ENCODE peak calls at places on chromosome 11, in eight cellular contexts. K is mesenchymal stem cell; Z is lower lobe of right lung; C is HAP-1; U is effector memory CD4-positive, alpha-beta T cell; M is ovary; H is right atrium auricular region; T is Caco-2. J is an unnamed sample. For H3K4me1, the result is how much of the 10 kb centered on the place peaks cover.

GRCh38 chr11:61828379-61828628 is 204 bp downstream of the FADS2 start:
- DNase-seq in U (no peak), K (no peak), M (no peak), T (no peak), C (no peak), H (no peak), Z (no peak), J (no peak)

GRCh38 chr11:36376888-36377758 is 81.0 kb downstream of the PRR5L start:
- DNase-seq in C (peak), T (peak), M (peak), Z (peak), H (no peak), U (peak), K (peak), J (no peak)

GRCh38 chr11:30016588-30017363 is at the start of gene KCNA4:
- DNase-seq in K (no peak), U (no peak), H (no peak), T (no peak), M (no peak), Z (peak), C (no peak), J (no peak)

GRCh38 chr11:130086627-130087026 is 16.9 kb downstream of the APLP2 start:
- DNase-seq in T (no peak), Z (no peak), K (no peak), U (no peak), M (no peak), H (no peak), C (no peak), J (no peak)

GRCh38 chr11:14973621-14974020 is 1.5 kb upstream of the CALCA start:
- DNase-seq in H (no peak), U (no peak), Z (no peak), M (no peak), C (no peak), K (peak), T (no peak), J (no peak)

GRCh38 chr11:26993965-26994446 is at the start of gene FIBIN:
- DNase-seq in Z (peak), C (no peak), T (no peak), U (no peak), K (peak), M (peak), H (no peak), J (no peak)

GRCh38 chr11:35907648-35908431 is 36.0 kb upstream of the LDLRAD3 start:
- DNase-seq in T (no peak), H (no peak), C (no peak), U (no peak), K (peak), Z (no peak), M (peak), J (no peak)

GRCh38 chr11:86463120-86463519 is 88.4 kb downstream of the CCDC81 start:
- DNase-seq in T (no peak), C (no peak), M (no peak), K (no peak), U (no peak), Z (no peak), H (no peak), J (no peak)

GRCh38 chr11:27282141-27282590 is 80.8 kb downstream of the CCDC34 start:
- DNase-seq in U (no peak), C (no peak), T (no peak), Z (no peak), H (peak), M (peak), K (peak), J (no peak)

GRCh38 chr11:35432464-35432863 is 13.1 kb upstream of the SLC1A2 start:
- DNase-seq in T (no peak), U (no peak), H (no peak), K (no peak), Z (no peak), M (no peak), C (no peak), J (no peak)

GRCh38 chr11:3131330-3131941 is 33.7 kb downstream of the OSBPL5 start:
- DNase-seq in M (no peak), T (no peak), K (no peak), U (no peak), H (no peak), C (no peak), Z (no peak), J (no peak)
- H3K4me1 ChIP-seq in M (under half), T (under half), K (under half), U (under half), H (under half), C (under half), Z (under half), J (under half)

DNA sequence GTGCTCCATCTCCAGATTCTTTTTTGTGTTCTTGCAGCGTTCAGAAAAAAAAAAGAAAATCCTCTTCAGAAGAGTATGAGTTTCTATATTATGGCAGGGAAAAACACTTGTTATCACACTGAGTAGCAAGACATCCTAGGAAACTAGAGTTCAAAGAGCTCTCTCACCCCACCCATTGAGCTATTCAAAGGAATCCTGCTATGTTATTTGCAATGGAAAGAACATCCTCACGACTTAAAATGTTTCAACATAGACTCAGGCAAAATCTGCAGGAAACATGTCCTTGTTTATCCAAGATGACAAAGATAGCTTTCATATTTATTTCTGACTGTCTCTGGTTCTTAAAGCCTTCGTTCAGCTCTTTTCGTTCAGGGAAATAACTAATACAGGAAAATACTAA is 331.6 kb upstream of the ANO5 start:
- DNase-seq in M (no peak), T (no peak), K (no peak), C (no peak), U (no peak), Z (no peak), H (no peak), J (no peak)
- H3K4me3 ChIP-seq in M (no peak), T (no peak), K (no peak), C (no peak), U (no peak), Z (no peak), H (no peak), J (no peak)

DNA sequence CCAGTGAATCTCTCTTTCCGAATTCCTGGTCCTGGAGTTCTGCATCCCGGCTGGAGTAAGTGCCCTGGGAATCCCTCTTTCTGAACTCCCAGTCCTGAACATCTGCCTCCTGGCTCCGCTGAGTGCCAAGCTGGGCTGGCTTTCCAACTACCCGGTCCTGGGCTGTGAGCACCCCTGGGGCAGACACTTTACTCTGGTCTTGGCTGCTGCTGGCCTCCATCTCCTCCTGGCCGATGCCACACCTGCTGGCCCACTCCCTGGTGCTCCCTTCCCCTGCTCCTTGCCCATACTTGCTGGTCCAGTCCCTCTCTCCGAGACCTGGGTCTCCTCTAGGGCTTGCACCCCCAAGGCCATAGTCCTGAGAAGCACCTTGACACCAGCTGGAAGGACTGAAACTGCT is 14.7 kb downstream of the TNKS1BP1 start:
- DNase-seq in K (no peak), Z (no peak), U (no peak), C (no peak), M (no peak), T (no peak), H (no peak), J (no peak)
- H3K4me1 ChIP-seq in K (half or more), Z (half or more), U (under half), C (under half), M (under half), T (under half), H (half or more), J (under half)

DNA sequence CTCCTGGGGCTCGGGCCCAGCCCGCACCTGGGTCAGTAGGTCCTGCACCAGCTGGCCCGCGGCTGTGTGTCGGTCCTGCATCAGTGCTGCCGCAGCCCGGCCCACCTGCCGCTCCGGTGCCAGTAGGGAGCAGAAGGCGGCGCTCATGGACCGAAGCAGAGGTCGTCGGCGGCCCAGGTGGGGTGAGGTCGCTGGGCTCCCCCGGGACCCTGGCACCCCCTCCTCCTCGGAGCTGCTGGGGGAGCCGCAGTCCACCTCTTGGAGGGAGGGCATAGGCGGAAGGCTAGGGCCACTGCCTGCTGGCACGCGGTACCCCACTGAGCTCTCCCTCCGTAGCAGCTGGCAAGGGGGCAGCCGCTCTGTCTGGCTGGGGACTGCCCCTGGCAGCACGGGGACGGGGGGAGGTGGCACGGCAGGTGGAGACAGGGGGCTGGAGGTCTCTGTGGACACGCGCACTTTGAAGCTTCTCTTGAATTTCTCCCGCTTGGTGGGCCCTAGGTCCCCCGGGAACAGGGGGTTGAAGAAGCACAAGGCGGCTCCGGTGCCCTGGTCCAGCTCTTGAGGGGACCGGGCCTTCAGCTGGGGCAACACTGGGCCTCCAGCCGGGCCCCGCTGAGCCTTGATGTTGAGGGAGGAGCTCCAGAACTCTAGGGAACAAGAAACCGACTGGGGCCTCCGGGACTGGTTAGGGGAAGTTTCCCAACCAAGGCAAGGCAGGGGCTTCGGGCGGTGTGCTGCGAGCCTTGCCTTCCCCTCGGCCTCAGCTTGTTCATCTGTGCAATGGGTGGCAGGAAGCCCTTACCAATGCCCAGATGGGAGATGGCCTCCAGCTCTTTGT is 1.4 kb downstream of the RIN1 start:
- DNase-seq in H (no peak), K (peak), C (no peak), U (no peak), Z (peak), T (no peak), M (no peak), J (no peak)
- H3K4me3 ChIP-seq in H (peak), K (peak), C (no peak), U (no peak), Z (peak), T (peak), M (no peak), J (no peak)

GRCh38 chr11:64131657-64132387 is 34.1 kb downstream of the MACROD1 start:
- DNase-seq in C (no peak), U (no peak), T (no peak), H (no peak), M (no peak), Z (peak), K (no peak), J (no peak)

GRCh38 chr11:64128255-64129006 is 37.5 kb downstream of the MACROD1 start:
- DNase-seq in Z (no peak), U (no peak), M (no peak), K (no peak), C (no peak), T (no peak), H (no peak), J (no peak)

GRCh38 chr11:64127267-64128072 is 38.4 kb downstream of the MACROD1 start:
- DNase-seq in T (no peak), K (no peak), Z (no peak), C (no peak), U (no peak), H (no peak), M (no peak), J (no peak)

GRCh38 chr11:64130618-64131017 is 35.3 kb downstream of the MACROD1 start:
- DNase-seq in Z (peak), U (no peak), H (no peak), C (no peak), K (no peak), T (no peak), M (no peak), J (no peak)

DNA sequence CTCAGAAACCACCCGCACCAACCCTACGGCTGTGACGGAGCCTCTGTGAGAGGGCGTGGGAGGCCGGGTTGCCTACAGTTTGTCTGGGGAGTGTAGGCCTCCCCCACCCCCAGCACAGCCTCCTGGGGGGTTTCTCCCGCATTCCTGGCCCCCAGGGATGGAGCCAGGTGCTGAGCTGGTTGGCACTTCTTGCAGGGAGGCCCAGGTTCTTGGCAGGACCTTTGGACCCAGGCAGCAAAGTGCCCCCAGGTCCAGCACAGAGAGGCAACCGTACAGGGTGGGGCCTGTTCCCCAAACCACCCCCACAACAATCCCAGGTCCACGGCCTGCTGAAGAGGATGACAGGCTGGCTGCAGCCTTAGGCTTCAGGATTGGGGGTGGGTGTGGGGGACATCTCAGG is 36.5 kb downstream of the MACROD1 start:
- DNase-seq in T (no peak), M (no peak), U (no peak), H (no peak), K (no peak), C (no peak), Z (no peak), J (no peak)
- H3K4me1 ChIP-seq in T (under half), M (under half), U (under half), H (under half), K (under half), C (under half), Z (under half), J (under half)

DNA sequence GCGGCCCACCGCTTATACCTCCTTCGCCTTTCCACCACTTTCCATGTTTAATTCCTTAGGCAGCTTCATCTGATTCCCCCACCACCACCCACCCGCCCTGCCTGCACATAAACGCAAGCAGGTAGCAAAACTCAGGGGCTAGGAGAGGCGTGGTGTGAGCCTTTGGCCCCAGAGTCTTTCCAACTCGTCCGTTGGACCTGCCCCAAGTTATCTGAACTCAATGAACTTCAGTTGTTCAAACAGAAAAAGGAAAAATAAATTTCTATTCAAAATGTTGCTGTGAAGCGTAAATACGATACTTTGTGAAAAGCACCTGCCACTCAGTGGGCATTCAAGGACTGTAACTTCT is 818 bp upstream of the CDON start:
- DNase-seq in H (no peak), M (no peak), T (no peak), K (no peak), Z (no peak), U (no peak), C (no peak), J (no peak)
- H3K4me3 ChIP-seq in H (peak), M (peak), T (peak), K (peak), Z (peak), U (peak), C (peak), J (peak)

DNA sequence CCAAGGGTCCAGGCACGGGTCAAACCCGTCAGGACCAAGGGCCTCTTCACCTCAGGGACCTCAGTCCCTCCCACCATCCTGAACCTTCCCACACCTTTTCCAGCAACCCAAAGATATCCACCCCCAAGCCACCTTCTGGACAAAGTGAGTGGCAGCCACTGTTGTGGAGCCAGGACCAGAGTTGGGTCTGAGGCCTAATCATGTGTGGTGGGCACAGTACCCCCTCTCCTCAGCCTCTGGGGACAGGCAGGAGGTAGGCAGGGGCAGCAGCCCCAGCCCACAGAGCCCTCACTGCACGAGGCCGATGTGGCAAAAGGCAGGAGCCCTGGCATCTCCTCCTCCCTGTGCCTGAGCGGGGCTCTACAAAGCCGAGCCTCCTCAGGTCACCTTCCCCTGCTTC is 2.5 kb downstream of the KCNJ11 start:
- DNase-seq in U (no peak), Z (no peak), M (no peak), K (no peak), C (no peak), T (no peak), H (no peak), J (no peak)
- H3K4me1 ChIP-seq in U (under half), Z (under half), M (under half), K (under half), C (under half), T (under half), H (under half), J (under half)

GRCh38 chr11:9566561-9567063 is 6.9 kb upstream of the WEE1 start:
- DNase-seq in Z (no peak), K (peak), H (no peak), T (no peak), U (no peak), C (no peak), M (no peak), J (no peak)
- H3K4me3 ChIP-seq in Z (no peak), K (peak), H (no peak), T (no peak), U (no peak), C (no peak), M (no peak), J (no peak)